ENCODE peak calls at places on chromosome 2, in nine cellular contexts. U is CD8-positive, alpha-beta T cell; H is small intestine; Y is fibroblast of lung; D is heart left ventricle; F is hepatocyte; Q is astrocyte; J is gastrocnemius medialis; O is H9. W is an unnamed sample. For H3K4me1, the result is how much of the 10 kb centered on the place peaks cover.

GRCh38 chr2:144498215-144498614 is 21.7 kb downstream of the ZEB2 start:
- DNase-seq in U (no peak), H (no peak), Y (no peak), D (no peak), F (no peak), Q (no peak), J (no peak), O (no peak), W (no peak)

GRCh38 chr2:80621661-80622060 is 317.1 kb upstream of the LRRTM1 start:
- DNase-seq in U (no peak), H (no peak), Y (peak), D (no peak), F (no peak), Q (peak), J (no peak), O (no peak), W (no peak)

GRCh38 chr2:105800036-105800755 is 55.5 kb downstream of the NCK2 start:
- DNase-seq in U (no peak), H (peak), Y (no peak), D (no peak), F (peak), Q (no peak), J (no peak), O (no peak), W (no peak)

GRCh38 chr2:8543412-8544167 is 138.3 kb upstream of the ID2 start:
- DNase-seq in U (peak), H (peak), Y (peak), D (peak), F (no peak), Q (peak), J (peak), O (peak), W (no peak)

GRCh38 chr2:127945281-127945680 is 59.5 kb upstream of the AMMECR1L start:
- DNase-seq in U (no peak), H (no peak), Y (no peak), D (no peak), F (no peak), Q (no peak), J (no peak), O (no peak), W (no peak)

GRCh38 chr2:120710256-120710655 is 25.4 kb upstream of the GLI2 start:
- DNase-seq in U (no peak), H (no peak), Y (peak), D (no peak), F (no peak), Q (peak), J (no peak), O (no peak), W (no peak)

GRCh38 chr2:223941579-223942277 is 3.4 kb downstream of the WDFY1 start:
- DNase-seq in U (peak), H (peak), Y (peak), D (no peak), F (peak), Q (peak), J (no peak), O (no peak), W (peak)

GRCh38 chr2:190858817-190859216 is 21.8 kb upstream of the GLS start:
- DNase-seq in U (no peak), H (no peak), Y (peak), D (no peak), F (no peak), Q (peak), J (no peak), O (no peak), W (no peak)

GRCh38 chr2:78992807-78993517 is 32.5 kb upstream of the REG3G start:
- DNase-seq in U (no peak), H (peak), Y (no peak), D (no peak), F (peak), Q (no peak), J (no peak), O (peak), W (no peak)

GRCh38 chr2:27016801-27017325 is 15.9 kb upstream of the TMEM214 start:
- DNase-seq in U (peak), H (peak), Y (peak), D (peak), F (peak), Q (peak), J (peak), O (peak), W (peak)

GRCh38 chr2:186984481-186984880 is 135.5 kb upstream of the ZSWIM2 start:
- DNase-seq in U (no peak), H (no peak), Y (no peak), D (no peak), F (no peak), Q (no peak), J (no peak), O (no peak), W (no peak)

GRCh38 chr2:141068053-141068682 is 1062.6 kb downstream of the LRP1B start:
- DNase-seq in U (no peak), H (no peak), Y (no peak), D (no peak), F (no peak), Q (no peak), J (no peak), O (no peak), W (no peak)

DNA sequence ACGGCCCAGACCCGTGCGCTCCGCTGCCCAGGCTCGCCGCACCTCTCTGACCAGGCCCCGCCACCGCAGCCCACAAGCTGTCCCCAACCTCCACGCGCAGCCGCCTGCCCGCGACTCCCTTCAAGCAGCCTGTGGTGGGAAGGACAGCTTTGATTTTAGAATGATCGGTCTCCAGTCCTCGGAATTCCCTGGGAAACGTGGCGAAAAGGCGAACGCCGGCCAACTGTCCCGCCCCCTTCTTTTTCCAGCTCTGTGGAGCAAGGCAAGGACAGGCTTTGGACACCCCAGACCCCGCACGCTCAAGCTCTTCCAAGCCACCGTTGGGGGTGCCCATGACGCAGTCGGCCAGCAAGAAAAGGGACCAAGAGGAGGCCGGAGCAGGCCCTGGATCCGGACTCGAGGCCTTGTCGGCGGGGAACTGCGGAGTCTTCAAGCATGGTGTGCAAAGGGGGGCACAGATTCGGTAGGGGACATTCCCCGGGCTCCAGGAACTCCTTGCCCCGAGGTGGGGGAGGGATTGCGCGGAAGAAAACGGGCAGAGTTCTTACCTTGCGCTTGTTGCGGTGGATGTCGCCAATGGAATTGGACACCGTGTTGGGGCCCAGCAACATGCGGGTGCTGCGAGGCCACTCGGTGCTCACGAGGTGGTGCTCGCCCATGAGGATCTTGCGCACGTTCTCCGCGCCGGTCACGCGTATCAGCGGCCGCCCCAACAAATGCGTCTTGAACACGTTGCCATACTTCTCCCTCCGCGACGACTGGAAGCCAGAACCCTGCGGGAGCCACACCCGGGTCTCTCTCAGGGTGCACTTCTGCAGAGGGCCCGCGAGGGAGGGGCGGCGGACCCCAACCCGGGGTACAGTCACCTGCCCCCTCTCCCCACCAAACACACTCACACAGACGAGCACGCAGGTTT is 4.0 kb downstream of the CYP26B1 start:
- DNase-seq in U (peak), H (no peak), Y (no peak), D (no peak), F (no peak), Q (no peak), J (peak), O (peak), W (no peak)
- H3K4me1 ChIP-seq in U (under half), H (under half), Y (under half), D (under half), F (under half), Q (under half), J (half or more), O (under half), W (under half)

GRCh38 chr2:196079052-196079451 is 10.4 kb upstream of the DNAH7 start:
- DNase-seq in U (no peak), H (peak), Y (no peak), D (no peak), F (peak), Q (no peak), J (no peak), O (no peak), W (no peak)
- H3K27ac ChIP-seq in U (no peak), H (no peak), Y (no peak), D (no peak), F (peak), Q (no peak), J (no peak), O (no peak), W (no peak)

DNA sequence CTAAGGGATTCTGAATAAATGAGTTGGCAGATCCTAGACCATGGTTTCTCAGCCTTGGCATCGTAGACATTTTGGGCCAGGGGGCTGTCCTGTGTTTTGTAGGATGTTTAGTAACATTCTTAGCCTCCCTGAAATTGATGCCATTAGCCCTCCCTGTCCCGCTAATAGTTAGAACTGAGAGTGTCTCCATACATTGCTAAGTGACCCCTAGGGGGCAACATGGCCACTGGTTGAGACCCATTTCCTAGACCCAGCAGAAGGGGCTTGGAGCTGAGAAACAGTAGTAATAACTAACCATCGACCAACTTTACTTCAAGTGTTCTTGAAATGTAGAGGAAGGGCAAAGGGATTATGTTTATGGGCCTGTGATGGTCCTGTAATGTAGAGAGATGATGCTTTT is 40.8 kb downstream of the KCMF1 start:
- DNase-seq in U (no peak), H (no peak), Y (no peak), D (no peak), F (no peak), Q (no peak), J (no peak), O (peak), W (no peak)
- H3K4me1 ChIP-seq in U (under half), H (under half), Y (under half), D (under half), F (under half), Q (under half), J (half or more), O (under half), W (under half)

GRCh38 chr2:20604401-20604911 is 46.4 kb downstream of the HS1BP3 start:
- DNase-seq in U (no peak), H (no peak), Y (no peak), D (no peak), F (no peak), Q (no peak), J (peak), O (no peak), W (no peak)
- H3K27ac ChIP-seq in U (no peak), H (peak), Y (no peak), D (no peak), F (no peak), Q (no peak), J (peak), O (no peak), W (no peak)

GRCh38 chr2:215904101-215904500 is 109.2 kb downstream of the MREG start:
- DNase-seq in U (no peak), H (no peak), Y (peak), D (no peak), F (no peak), Q (peak), J (no peak), O (no peak), W (peak)
- H3K4me1 ChIP-seq in U (under half), H (under half), Y (under half), D (under half), F (under half), Q (under half), J (under half), O (under half), W (under half)

GRCh38 chr2:66555511-66556324 is 120.8 kb downstream of the MEIS1 start:
- DNase-seq in U (no peak), H (no peak), Y (peak), D (peak), F (no peak), Q (no peak), J (no peak), O (no peak), W (peak)
- H3K27ac ChIP-seq in U (no peak), H (no peak), Y (peak), D (no peak), F (peak), Q (no peak), J (peak), O (no peak), W (peak)